ENCODE peak calls at places on chromosomes 2 and 18, in five cellular contexts. M, Q, Z, K and G are unnamed samples.

GRCh38 chr2:127193948-127194267 is 26.2 kb downstream of the CYP27C1 start:
- DNase-seq in K (no peak), Z (no peak), M (no peak), Q (no peak), G (no peak)

GRCh38 chr2:173196080-173196479 is 120.4 kb downstream of the MAP3K20 start:
- DNase-seq in Z (no peak), K (no peak), Q (no peak), M (no peak), G (no peak)

GRCh38 chr2:134252092-134252775 is 1.6 kb upstream of the MGAT5 start:
- DNase-seq in Z (no peak), M (no peak), K (no peak), Q (no peak), G (no peak)

GRCh38 chr2:46983065-46983801 is 67.6 kb upstream of the MCFD2 start:
- DNase-seq in Q (peak), M (no peak), K (no peak), Z (no peak), G (no peak)

GRCh38 chr2:12211326-12212170 is 465.1 kb downstream of the LPIN1 start:
- DNase-seq in K (no peak), Q (no peak), Z (no peak), M (no peak), G (no peak)

GRCh38 chr2:177180269-177181021 is 32.1 kb upstream of the HNRNPA3 start:
- DNase-seq in Q (no peak), M (no peak), Z (no peak), K (no peak), G (no peak)

GRCh38 chr18:3500016-3500415 is 50.0 kb downstream of the TGIF1 start:
- DNase-seq in Q (no peak), K (no peak), M (no peak), Z (no peak), G (peak)

GRCh38 chr2:138223321-138223720 is 259.0 kb downstream of the HNMT start:
- DNase-seq in Q (no peak), K (no peak), M (no peak), Z (no peak), G (no peak)

GRCh38 chr2:181228661-181229060 is 228.5 kb upstream of the ITGA4 start:
- DNase-seq in Z (no peak), K (no peak), M (no peak), Q (no peak), G (no peak)

GRCh38 chr2:233350708-233351107 is 3.6 kb upstream of the DGKD start:
- DNase-seq in Z (no peak), Q (no peak), K (peak), M (peak), G (peak)

GRCh38 chr2:205698556-205699282 is 16.4 kb downstream of the NRP2 start:
- DNase-seq in Q (no peak), K (no peak), Z (no peak), M (no peak), G (no peak)

GRCh38 chr18:55289048-55289447 is 298.9 kb downstream of the TCF4 start:
- DNase-seq in M (no peak), K (no peak), Q (no peak), Z (no peak), G (no peak)

GRCh38 chr2:140683658-140684057 is 1447.2 kb downstream of the LRP1B start:
- DNase-seq in M (no peak), Z (no peak), Q (no peak), K (no peak), G (no peak)

GRCh38 chr2:131058905-131059304 is 34.4 kb downstream of the FAM168B start:
- DNase-seq in Z (no peak), Q (no peak), M (no peak), K (no peak), G (no peak)

GRCh38 chr2:68769586-68770270 is 35.1 kb downstream of the ARHGAP25 start:
- DNase-seq in Q (no peak), M (no peak), Z (no peak), K (no peak), G (no peak)

GRCh38 chr2:156306821-156307220 is 25.7 kb downstream of the NR4A2 start:
- DNase-seq in M (no peak), Q (no peak), Z (no peak), K (no peak), G (no peak)

GRCh38 chr2:226140594-226140993 is 659.0 kb downstream of the IRS1 start:
- DNase-seq in Q (no peak), M (no peak), Z (no peak), K (no peak), G (no peak)

GRCh38 chr18:3985664-3986063 is 469.4 kb downstream of the DLGAP1 start:
- DNase-seq in Z (no peak), K (no peak), Q (no peak), M (no peak), G (no peak)

GRCh38 chr2:149894226-149894625 is 306.7 kb upstream of the MMADHC start:
- DNase-seq in K (no peak), M (no peak), Q (no peak), Z (no peak), G (no peak)

GRCh38 chr2:74530239-74531161 is 767 bp downstream of the HTRA2 start:
- DNase-seq in K (peak), M (no peak), Z (no peak), Q (peak), G (peak)

GRCh38 chr2:83006991-83007390 is 1452.1 kb downstream of the SUCLG1 start:
- DNase-seq in Z (no peak), K (no peak), M (no peak), Q (no peak), G (no peak)

GRCh38 chr2:236939751-236940229 is 145.9 kb upstream of the COPS8 start:
- DNase-seq in K (no peak), Z (no peak), M (no peak), Q (no peak), G (peak)

GRCh38 chr2:5693288-5694015 is 1.3 kb downstream of the SOX11 start:
- DNase-seq in M (no peak), Z (no peak), Q (peak), K (no peak), G (no peak)

GRCh38 chr2:180705122-180705521 is 275.3 kb upstream of the UBE2E3 start:
- DNase-seq in Q (no peak), Z (no peak), K (no peak), M (no peak), G (no peak)

GRCh38 chr2:727071-727470 is 49.9 kb upstream of the TMEM18 start:
- DNase-seq in Z (no peak), K (no peak), Q (no peak), M (no peak), G (no peak)

GRCh38 chr18:33863912-33864311 is 285.9 kb downstream of the ASXL3 start:
- DNase-seq in K (no peak), M (no peak), Q (no peak), Z (no peak), G (no peak)

DNA sequence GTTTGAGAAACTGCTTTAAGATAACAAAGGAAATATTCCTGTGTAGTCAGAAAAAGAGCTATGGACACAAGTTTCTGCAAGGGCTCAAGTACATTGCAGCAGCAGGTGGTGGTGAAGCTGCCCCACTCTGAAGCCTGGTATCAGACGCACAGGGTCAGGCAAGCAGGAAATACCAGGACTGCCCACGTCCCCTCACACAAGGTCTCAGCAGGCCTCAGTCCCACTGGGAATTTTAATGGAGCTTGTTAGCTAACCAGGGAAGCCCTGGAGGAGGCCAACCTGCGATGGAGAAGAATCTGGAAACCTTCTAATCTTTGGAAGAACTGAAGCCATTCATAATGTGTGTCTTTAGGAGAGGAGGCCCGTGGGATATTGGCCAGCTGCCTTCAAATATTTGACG is 168.3 kb downstream of the UXS1 start:
- DNase-seq in K (no peak), Z (no peak), Q (no peak), M (no peak), G (no peak)
- TF ChIP-seq POLR2A in K (no peak), Z (no peak), Q (no peak), M (no peak), G (no peak)

GRCh38 chr2:71455011-71455740 is 1.8 kb downstream of the DYSF start:
- DNase-seq in Z (no peak), M (no peak), Q (no peak), K (no peak), G (no peak)

GRCh38 chr2:71453404-71454220 is at the start of gene DYSF:
- DNase-seq in K (no peak), M (no peak), Q (peak), Z (no peak), G (peak)

GRCh38 chr2:71452565-71452964 is 796 bp upstream of the DYSF start:
- DNase-seq in Z (no peak), Q (peak), K (peak), M (peak), G (no peak)

GRCh38 chr2:71455741-71456569 is 2.6 kb downstream of the DYSF start:
- DNase-seq in K (no peak), Q (peak), M (no peak), Z (no peak), G (peak)

DNA sequence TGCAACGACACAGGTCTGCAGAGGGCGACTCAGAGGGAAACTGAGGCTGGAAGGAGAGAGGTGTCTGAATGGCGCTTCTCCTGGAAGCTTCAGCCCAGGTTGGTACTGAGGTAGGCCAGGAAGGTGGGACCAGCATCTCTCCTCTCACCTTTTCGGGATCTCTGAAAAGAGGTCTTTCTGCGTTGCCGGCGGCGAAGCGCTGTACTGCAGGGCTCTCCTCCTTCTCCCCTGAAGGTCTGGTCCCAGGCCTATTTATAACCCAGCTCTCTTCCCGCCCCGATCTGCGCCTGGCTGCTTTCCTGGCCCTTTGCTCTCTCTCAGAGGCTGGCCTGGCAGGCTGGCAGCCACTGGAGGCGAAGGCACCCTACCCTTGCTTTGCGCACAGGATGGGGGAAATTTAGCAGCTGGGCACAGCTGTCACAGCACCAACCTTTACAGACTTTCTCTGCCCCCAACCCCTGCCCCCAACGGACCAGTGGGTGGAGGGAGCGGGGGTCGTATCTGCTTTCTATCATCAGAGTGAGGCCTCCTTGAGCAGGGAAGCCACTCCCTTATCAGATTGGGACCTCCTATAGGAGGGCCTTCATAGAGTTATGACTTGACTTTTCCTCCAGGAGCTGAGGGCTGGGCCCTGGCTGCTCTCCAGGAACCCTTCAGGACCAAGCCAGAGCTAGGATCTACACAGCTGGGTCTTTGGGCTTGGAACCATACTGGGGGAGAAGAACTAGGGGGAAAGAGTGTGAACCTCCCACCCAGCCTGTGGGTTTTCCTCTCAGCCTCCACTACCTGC is 1.1 kb downstream of the DYSF start:
- DNase-seq in Z (no peak), M (no peak), Q (peak), K (no peak), G (no peak)
- TF ChIP-seq POLR2A in Z (no peak), M (no peak), Q (peak), K (no peak), G (no peak)

GRCh38 chr2:171922230-171923022 is at the start of gene HAT1:
- DNase-seq in K (peak), M (peak), Q (peak), Z (peak), G (peak)
- TF ChIP-seq POLR2A in K (peak), M (peak), Q (peak), Z (peak), G (peak)

DNA sequence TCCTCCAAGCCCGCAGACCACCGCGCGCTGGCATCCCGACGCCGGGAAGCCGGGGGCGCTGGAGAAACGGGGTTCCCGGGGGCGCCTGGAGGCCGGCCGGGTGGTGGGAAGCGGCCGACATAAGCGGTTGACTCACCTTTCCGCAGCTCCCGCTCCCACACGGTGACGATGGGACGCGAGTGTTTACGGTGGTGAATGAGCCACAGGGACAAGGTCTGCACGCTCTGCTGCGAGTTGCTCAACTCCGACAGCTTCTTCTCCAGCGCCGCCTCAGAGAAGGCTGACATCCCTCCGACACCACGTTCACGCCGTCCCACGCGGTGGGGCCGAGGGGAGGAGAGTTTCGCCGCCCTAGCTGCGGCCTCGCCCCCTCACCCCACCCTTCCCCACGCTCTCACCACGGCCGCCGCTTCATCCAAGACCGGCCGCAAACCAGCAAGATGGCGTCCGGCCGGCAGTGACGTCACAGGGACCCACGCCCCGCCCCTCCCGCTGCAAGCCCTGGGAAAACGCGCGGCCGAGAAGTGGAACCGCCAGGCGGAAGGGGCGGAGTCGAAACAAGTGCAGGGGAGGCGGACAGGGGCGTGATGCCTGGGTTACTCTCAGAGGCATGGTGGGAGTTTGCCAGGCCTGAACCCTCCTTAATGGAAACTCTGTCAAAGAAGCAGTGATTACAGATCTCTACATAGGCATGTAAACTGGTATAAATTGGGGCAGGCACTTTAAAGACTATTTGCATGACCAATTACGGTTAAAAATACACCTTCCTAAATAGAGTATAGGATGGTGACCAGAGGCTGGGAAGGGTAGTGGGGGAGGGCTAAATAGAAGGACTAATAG is at the start of gene RPRD1A:
- DNase-seq in Z (peak), K (peak), Q (peak), M (peak), G (peak)
- TF ChIP-seq POLR2A in Z (peak), K (peak), Q (peak), M (peak), G (peak)

GRCh38 chr2:43100883-43101662 is 125.3 kb downstream of the ZFP36L2 start:
- DNase-seq in K (no peak), M (no peak), Q (peak), Z (peak), G (no peak)
- TF ChIP-seq POLR2A in K (no peak), M (no peak), Q (peak), Z (no peak), G (peak)

DNA sequence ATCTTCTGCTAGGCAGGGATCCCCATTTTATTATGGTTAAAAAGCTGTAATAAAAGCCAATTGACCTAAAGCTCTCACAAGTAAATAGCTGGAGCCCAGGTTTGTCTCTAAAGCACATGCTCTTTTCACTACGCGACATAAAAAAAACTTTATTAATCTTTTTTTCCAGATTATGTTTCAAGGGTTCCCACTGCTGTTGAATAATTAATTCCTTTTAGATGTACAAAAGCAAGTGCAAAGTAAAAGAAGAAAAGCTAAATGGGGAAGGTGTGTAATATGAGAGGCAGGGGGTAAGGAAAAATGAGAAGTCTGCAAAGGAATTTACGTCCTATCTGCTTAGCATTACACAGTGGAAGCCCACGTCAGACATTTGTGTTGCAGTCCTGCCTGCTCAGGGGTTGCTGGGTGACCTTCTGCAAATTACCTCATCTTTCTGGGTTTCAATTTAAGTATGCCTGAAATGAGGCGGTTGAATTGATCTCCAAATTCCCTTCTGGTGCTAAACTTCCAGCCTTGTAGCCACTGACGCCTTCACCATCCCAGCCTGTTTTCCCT is 768 bp upstream of the NABP1 start:
- DNase-seq in Q (peak), Z (no peak), K (peak), M (no peak), G (peak)
- TF ChIP-seq POLR2A in Q (no peak), Z (no peak), K (no peak), M (no peak), G (no peak)

DNA sequence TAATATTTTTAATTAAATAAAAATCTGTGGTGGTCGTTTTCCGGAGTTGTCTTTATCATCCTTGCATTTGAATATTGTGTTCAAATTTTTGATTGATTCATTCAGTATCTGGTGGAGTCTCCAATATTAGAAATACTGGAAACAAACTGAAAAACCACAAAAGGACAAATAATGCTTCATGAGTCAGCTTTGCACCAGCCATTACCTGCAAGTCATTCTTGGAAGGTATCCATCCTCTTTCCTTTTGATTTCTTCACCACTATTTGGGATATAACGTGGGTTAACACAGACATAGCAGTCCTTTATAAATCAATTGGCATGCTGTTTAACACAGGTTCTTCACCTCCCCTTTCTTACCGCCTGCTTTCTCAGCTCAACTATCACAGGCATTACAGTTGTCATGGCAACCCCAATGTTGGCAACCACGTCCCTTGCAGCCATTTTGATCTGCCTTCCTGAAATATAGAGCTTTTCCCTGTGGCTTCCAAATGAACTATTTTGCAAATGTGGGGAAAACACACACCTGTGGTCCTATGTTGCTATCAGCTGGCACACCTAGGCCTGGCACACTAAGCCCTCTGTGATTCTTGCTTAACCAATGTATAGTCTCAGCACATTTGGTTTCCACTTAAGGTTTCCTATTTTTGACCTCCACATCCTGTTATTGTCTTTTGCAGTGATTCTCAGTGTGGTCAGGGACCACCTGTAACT is 6.5 kb downstream of the CTLA4 start:
- DNase-seq in K (no peak), Z (no peak), M (no peak), Q (no peak), G (no peak)
- TF ChIP-seq POLR2A in K (no peak), Z (no peak), M (no peak), Q (no peak), G (no peak)

DNA sequence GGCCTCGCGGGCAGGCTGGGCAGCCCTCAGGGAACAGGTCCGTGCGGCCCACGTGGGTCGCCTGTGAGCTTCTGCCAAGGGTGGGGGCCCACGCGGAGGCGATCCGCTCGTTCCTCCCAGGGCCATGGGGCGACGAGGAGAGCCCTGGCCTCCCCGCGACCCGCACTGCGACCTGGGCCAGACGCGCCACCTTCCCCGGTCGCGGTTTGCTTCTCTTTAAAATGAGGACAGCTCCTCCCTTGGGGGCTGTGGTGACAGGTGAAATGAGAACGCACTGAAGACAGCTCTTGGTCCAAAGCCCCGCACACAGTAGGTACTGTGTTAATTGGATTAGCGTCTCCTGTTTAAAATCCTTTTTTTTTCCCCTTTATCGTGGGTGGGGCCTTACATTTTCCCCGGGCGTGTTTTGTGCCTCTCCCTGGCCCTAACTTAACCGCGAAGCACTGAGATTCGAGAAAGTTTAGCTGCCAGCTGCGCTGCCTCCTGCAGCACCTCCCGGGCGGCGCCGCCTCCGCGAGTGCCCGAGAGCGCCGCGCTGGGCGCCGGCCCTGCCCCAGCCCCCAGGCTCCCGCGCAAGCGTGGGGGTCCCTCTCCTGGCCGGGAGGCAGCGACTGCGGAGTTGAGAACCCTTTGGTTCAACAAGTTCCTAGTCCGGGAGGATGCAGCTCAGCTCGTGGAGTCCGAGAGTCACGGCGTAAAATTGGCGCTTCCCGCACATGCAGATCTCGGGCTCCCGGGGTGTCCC is 1.1 kb downstream of the HPCAL1 start:
- DNase-seq in Z (peak), M (no peak), Q (peak), K (no peak), G (peak)
- TF ChIP-seq POLR2A in Z (no peak), M (no peak), Q (no peak), K (no peak), G (peak)